ENCODE peak calls at places on chromosomes 4 and X, in ten cellular contexts. X, K, C, S, T, F, D, L, Y and W are unnamed samples.

GRCh38 chrX:50973199-50973598 is 62.7 kb downstream of the BMP15 start:
- DNase-seq in X (no peak), K (no peak), C (no peak), S (no peak), T (no peak), F (no peak), D (no peak), L (no peak), Y (no peak), W (no peak)

GRCh38 chr4:72984351-72984750 is 85.2 kb downstream of the COX18 start:
- DNase-seq in X (no peak), K (no peak), C (no peak), S (no peak), T (no peak), F (no peak), D (no peak), L (no peak), Y (no peak), W (no peak)

GRCh38 chr4:185307136-185307950 is 88.4 kb downstream of the LRP2BP start:
- DNase-seq in X (no peak), K (no peak), C (peak), S (peak), T (peak), F (no peak), D (no peak), L (no peak), Y (peak), W (no peak)

GRCh38 chr4:64713256-64713840 is 304.1 kb upstream of the TECRL start:
- DNase-seq in X (peak), K (no peak), C (peak), S (peak), T (peak), F (no peak), D (no peak), L (no peak), Y (no peak), W (peak)

GRCh38 chr4:6256141-6256540 is 13.5 kb upstream of the WFS1 start:
- DNase-seq in X (no peak), K (no peak), C (no peak), S (no peak), T (no peak), F (no peak), D (no peak), L (no peak), Y (no peak), W (no peak)

GRCh38 chr4:95059630-95060029 is 301.9 kb downstream of the BMPR1B start:
- DNase-seq in X (peak), K (no peak), C (no peak), S (no peak), T (no peak), F (no peak), D (no peak), L (no peak), Y (no peak), W (no peak)

GRCh38 chrX:9373789-9374188 is 91.1 kb upstream of the TBL1X start:
- DNase-seq in X (no peak), K (no peak), C (no peak), S (no peak), T (no peak), F (no peak), D (no peak), L (no peak), Y (no peak), W (no peak)

GRCh38 chrX:39309721-39310152 is 508.5 kb downstream of the MID1IP1 start:
- DNase-seq in X (peak), K (no peak), C (no peak), S (no peak), T (no peak), F (no peak), D (no peak), L (peak), Y (no peak), W (peak)

GRCh38 chr4:147325566-147325965 is 155.3 kb upstream of the EDNRA start:
- DNase-seq in X (no peak), K (peak), C (no peak), S (no peak), T (no peak), F (no peak), D (no peak), L (no peak), Y (no peak), W (no peak)

GRCh38 chr4:1974836-1975235 is 33.9 kb downstream of the NELFA start:
- DNase-seq in X (no peak), K (no peak), C (no peak), S (no peak), T (no peak), F (no peak), D (no peak), L (no peak), Y (no peak), W (no peak)

GRCh38 chr4:110586137-110586850 is 36.6 kb downstream of the PITX2 start:
- DNase-seq in X (peak), K (peak), C (peak), S (peak), T (peak), F (no peak), D (no peak), L (no peak), Y (no peak), W (peak)

GRCh38 chr4:100340534-100341364 is 150.5 kb upstream of the DDIT4L start:
- DNase-seq in X (peak), K (peak), C (peak), S (no peak), T (no peak), F (no peak), D (no peak), L (no peak), Y (no peak), W (no peak)

GRCh38 chrX:153884136-153885076 is 1.6 kb downstream of the L1CAM start:
- DNase-seq in X (no peak), K (no peak), C (peak), S (peak), T (no peak), F (no peak), D (no peak), L (no peak), Y (peak), W (no peak)

GRCh38 chr4:88054229-88054628 is 46.8 kb downstream of the PKD2 start:
- DNase-seq in X (no peak), K (no peak), C (no peak), S (no peak), T (no peak), F (no peak), D (no peak), L (no peak), Y (no peak), W (no peak)

GRCh38 chrX:645024-645376 is 14.4 kb downstream of the SHOX start:
- DNase-seq in X (no peak), K (no peak), C (no peak), S (no peak), T (no peak), F (no peak), D (peak), L (no peak), Y (no peak), W (no peak)

GRCh38 chr4:164779080-164779479 is 25.1 kb downstream of the SMIM31 start:
- DNase-seq in X (no peak), K (peak), C (no peak), S (no peak), T (no peak), F (no peak), D (no peak), L (no peak), Y (no peak), W (no peak)

GRCh38 chr4:3314706-3315260 is 22.0 kb downstream of the RGS12 start:
- DNase-seq in X (no peak), K (no peak), C (no peak), S (no peak), T (no peak), F (peak), D (no peak), L (no peak), Y (no peak), W (no peak)

GRCh38 chr4:184472540-184473264 is 1.6 kb downstream of the IRF2 start:
- DNase-seq in X (peak), K (no peak), C (peak), S (peak), T (peak), F (peak), D (peak), L (peak), Y (peak), W (peak)

GRCh38 chrX:24145340-24146186 is 4.0 kb upstream of the ZFX start:
- DNase-seq in X (no peak), K (no peak), C (peak), S (peak), T (no peak), F (no peak), D (no peak), L (no peak), Y (no peak), W (no peak)

GRCh38 chrX:100883654-100884053 is 9.5 kb upstream of the NOX1 start:
- DNase-seq in X (no peak), K (no peak), C (no peak), S (no peak), T (no peak), F (no peak), D (no peak), L (no peak), Y (no peak), W (no peak)

GRCh38 chr4:137530176-137530575 is 2.1 kb downstream of the PCDH18 start:
- DNase-seq in X (peak), K (no peak), C (no peak), S (no peak), T (no peak), F (no peak), D (no peak), L (no peak), Y (no peak), W (peak)

GRCh38 chr4:152328595-152328994 is 207.3 kb downstream of the FBXW7 start:
- DNase-seq in X (no peak), K (peak), C (peak), S (peak), T (no peak), F (no peak), D (no peak), L (no peak), Y (no peak), W (no peak)

GRCh38 chr4:74283614-74284013 is 24.7 kb upstream of the EPGN start:
- DNase-seq in X (peak), K (peak), C (peak), S (peak), T (no peak), F (no peak), D (no peak), L (no peak), Y (no peak), W (no peak)

GRCh38 chr4:40502220-40502619 is 127.4 kb downstream of the RBM47 start:
- DNase-seq in X (no peak), K (no peak), C (no peak), S (no peak), T (no peak), F (no peak), D (no peak), L (no peak), Y (no peak), W (peak)

GRCh38 chr4:39335566-39335965 is 30.6 kb downstream of the RFC1 start:
- DNase-seq in X (no peak), K (no peak), C (no peak), S (no peak), T (no peak), F (no peak), D (no peak), L (no peak), Y (no peak), W (peak)

GRCh38 chrX:26922278-26922677 is 540.9 kb downstream of the PPP4R3C start:
- DNase-seq in X (no peak), K (no peak), C (peak), S (peak), T (no peak), F (no peak), D (no peak), L (no peak), Y (no peak), W (no peak)

GRCh38 chr4:15955670-15956069 is 7.3 kb downstream of the FGFBP2 start:
- DNase-seq in X (peak), K (no peak), C (peak), S (peak), T (no peak), F (no peak), D (no peak), L (no peak), Y (no peak), W (no peak)

GRCh38 chrX:101337776-101338271 is 10.7 kb downstream of the TIMM8A start:
- DNase-seq in X (no peak), K (no peak), C (no peak), S (no peak), T (no peak), F (no peak), D (no peak), L (no peak), Y (no peak), W (no peak)

GRCh38 chr4:1347410-1347864 is 429 bp downstream of the UVSSA start:
- DNase-seq in X (peak), K (peak), C (peak), S (peak), T (peak), F (peak), D (peak), L (peak), Y (peak), W (peak)

GRCh38 chrX:39745782-39746181 is 352.0 kb downstream of the BCOR start:
- DNase-seq in X (no peak), K (no peak), C (no peak), S (no peak), T (no peak), F (no peak), D (no peak), L (no peak), Y (no peak), W (no peak)

GRCh38 chr4:169996379-169997245 is 29.6 kb downstream of the MFAP3L start:
- DNase-seq in X (no peak), K (no peak), C (no peak), S (peak), T (no peak), F (no peak), D (peak), L (no peak), Y (no peak), W (no peak)

GRCh38 chrX:137418086-137418485 is 147.8 kb upstream of the ZIC3 start:
- DNase-seq in X (no peak), K (no peak), C (no peak), S (peak), T (no peak), F (no peak), D (no peak), L (no peak), Y (no peak), W (no peak)

GRCh38 chr4:95505149-95505548 is 43.6 kb downstream of the UNC5C start:
- DNase-seq in X (peak), K (no peak), C (no peak), S (no peak), T (no peak), F (no peak), D (no peak), L (no peak), Y (no peak), W (no peak)

GRCh38 chrX:24899391-24899790 is 116.4 kb downstream of the ARX start:
- DNase-seq in X (no peak), K (no peak), C (no peak), S (no peak), T (no peak), F (no peak), D (no peak), L (no peak), Y (no peak), W (no peak)

GRCh38 chr4:7031526-7032449 is 11.4 kb upstream of the TADA2B start:
- DNase-seq in X (no peak), K (no peak), C (no peak), S (no peak), T (no peak), F (no peak), D (no peak), L (no peak), Y (no peak), W (peak)

GRCh38 chrX:103423955-103424640 is 47.8 kb downstream of the BEX3 start:
- DNase-seq in X (no peak), K (no peak), C (no peak), S (no peak), T (no peak), F (no peak), D (no peak), L (no peak), Y (no peak), W (no peak)

DNA sequence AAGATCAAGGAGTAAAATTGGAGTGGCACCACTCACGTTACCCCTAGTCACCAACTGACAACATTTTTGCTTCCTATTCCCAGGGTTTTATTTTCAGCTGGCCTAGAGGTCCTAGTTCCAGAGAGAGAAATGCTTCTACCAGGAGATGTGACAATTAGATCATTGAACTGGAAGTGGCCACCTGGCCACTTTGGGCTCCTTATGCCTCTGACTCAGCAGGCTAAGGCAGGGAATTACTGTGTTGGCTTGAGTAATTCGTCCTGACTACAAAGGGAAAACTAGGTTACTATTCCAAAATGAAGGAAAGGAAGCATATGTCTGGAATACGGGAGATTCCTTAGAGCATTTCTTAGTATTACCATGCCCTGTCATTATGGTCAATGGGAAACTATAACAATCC is 831.6 kb upstream of the NDST4 start:
- DNase-seq in X (no peak), K (no peak), C (no peak), S (no peak), T (no peak), F (no peak), D (no peak), L (no peak), Y (no peak), W (no peak)
- TF ChIP-seq CTCF in X (no peak), K (no peak), C (no peak), S (no peak), T (no peak), F (no peak), D (no peak), L (no peak), Y (no peak), W (no peak)

GRCh38 chr4:48445704-48446103 is 37.4 kb upstream of the SLC10A4 start:
- DNase-seq in X (peak), K (no peak), C (peak), S (peak), T (no peak), F (no peak), D (no peak), L (no peak), Y (no peak), W (no peak)
- TF ChIP-seq CTCF in X (peak), K (peak), C (peak), S (peak), T (peak), F (peak), D (peak), L (peak), Y (peak), W (peak)

DNA sequence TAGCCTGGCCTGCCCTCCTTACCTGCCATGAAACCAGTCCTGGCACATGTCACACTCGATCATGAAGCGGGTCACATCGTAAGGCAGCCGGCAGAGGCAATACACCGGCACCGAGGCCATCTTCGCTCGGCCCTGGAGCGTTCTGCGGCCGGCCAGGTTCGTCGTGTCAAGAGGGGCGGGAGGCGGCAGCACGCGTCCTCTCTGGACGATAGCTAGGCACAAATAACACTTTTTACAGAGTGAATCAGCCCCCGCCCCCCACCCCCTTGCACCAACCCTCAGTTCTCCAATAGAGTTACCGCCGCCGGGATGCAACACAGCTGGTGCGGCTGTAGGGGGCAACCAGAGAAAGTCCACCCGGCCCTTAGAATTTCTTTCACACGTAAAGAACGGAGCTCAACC is 1.7 kb downstream of the PHF8 start:
- DNase-seq in X (peak), K (peak), C (peak), S (peak), T (peak), F (peak), D (peak), L (peak), Y (peak), W (peak)
- TF ChIP-seq CTCF in X (peak), K (peak), C (peak), S (peak), T (peak), F (no peak), D (peak), L (peak), Y (peak), W (no peak)

GRCh38 chr4:4394644-4395043 is 7.7 kb downstream of the NSG1 start:
- DNase-seq in X (peak), K (no peak), C (peak), S (peak), T (no peak), F (no peak), D (no peak), L (no peak), Y (no peak), W (no peak)

GRCh38 chr4:4396628-4397440 is 9.9 kb downstream of the NSG1 start:
- DNase-seq in X (no peak), K (no peak), C (no peak), S (no peak), T (no peak), F (no peak), D (no peak), L (no peak), Y (no peak), W (no peak)

GRCh38 chr4:4398430-4398829 is 11.5 kb downstream of the NSG1 start:
- DNase-seq in X (no peak), K (no peak), C (no peak), S (no peak), T (no peak), F (no peak), D (no peak), L (no peak), Y (no peak), W (no peak)

GRCh38 chr4:4397441-4397819 is 10.5 kb downstream of the NSG1 start:
- DNase-seq in X (no peak), K (no peak), C (no peak), S (no peak), T (no peak), F (no peak), D (no peak), L (no peak), Y (no peak), W (no peak)

GRCh38 chr4:4395849-4396627 is 9.1 kb downstream of the NSG1 start:
- DNase-seq in X (peak), K (no peak), C (no peak), S (no peak), T (no peak), F (no peak), D (no peak), L (no peak), Y (peak), W (peak)
- TF ChIP-seq CTCF in X (peak), K (no peak), C (no peak), S (no peak), T (no peak), F (no peak), D (no peak), L (no peak), Y (peak), W (no peak)

GRCh38 chrX:150366951-150367545 is 3.9 kb downstream of the MAMLD1 start:
- DNase-seq in X (peak), K (no peak), C (no peak), S (peak), T (no peak), F (no peak), D (no peak), L (no peak), Y (no peak), W (no peak)

GRCh38 chrX:150365953-150366911 is 3.1 kb downstream of the MAMLD1 start:
- DNase-seq in X (peak), K (no peak), C (no peak), S (peak), T (no peak), F (peak), D (no peak), L (peak), Y (no peak), W (no peak)

GRCh38 chrX:150364347-150365050 is 1.4 kb downstream of the MAMLD1 start:
- DNase-seq in X (peak), K (no peak), C (no peak), S (peak), T (no peak), F (peak), D (no peak), L (peak), Y (no peak), W (peak)

GRCh38 chrX:150363561-150364346 is 637 bp downstream of the MAMLD1 start:
- DNase-seq in X (peak), K (no peak), C (no peak), S (peak), T (no peak), F (peak), D (no peak), L (peak), Y (no peak), W (peak)

DNA sequence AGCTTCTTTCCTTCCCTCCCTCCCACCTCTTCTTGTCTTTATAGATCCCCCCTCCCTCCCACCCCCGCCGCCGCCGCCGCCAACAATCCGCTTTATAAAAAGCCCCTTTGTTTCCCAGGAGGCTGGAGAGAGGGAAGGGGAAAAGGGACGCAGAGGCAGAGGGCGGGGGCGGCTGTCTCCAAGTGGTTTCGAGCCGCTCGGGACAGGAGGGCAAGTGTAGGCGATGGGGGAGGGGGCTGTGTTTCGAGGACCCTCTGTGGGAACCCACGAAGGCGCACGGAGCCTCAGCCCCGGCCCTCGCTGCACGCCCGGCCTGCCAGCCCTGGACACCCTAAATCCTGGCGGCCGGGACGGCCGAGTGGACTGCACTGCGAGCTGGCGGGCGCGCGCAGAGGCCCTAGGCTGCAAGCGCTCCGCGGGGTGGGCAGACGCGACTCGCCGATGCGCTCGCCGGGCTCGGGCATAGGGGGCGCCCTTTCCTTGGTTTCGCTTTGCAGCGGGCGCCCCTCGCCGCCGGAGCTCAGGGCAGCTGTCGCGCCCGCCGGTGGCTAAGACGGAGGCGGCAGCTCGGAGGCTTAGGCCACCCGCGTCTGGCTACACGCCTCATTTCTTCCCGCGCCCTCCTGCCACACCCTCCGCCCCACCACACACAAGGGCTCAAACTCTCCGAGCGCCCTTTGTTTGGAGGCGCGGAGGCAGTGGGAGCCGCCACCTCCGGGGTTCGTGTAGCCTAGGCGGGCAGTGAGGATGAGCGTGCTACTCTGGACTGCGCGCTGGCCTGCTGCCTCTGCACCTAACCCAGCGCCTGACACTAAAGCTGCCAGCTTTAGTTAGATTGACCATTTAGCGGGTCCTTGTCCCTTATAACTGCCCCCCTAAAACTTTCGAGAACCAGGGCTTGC is 2.2 kb downstream of the MAMLD1 start:
- DNase-seq in X (peak), K (no peak), C (no peak), S (peak), T (peak), F (peak), D (no peak), L (peak), Y (no peak), W (peak)
- TF ChIP-seq CTCF in X (peak), K (peak), C (peak), S (peak), T (peak), F (peak), D (peak), L (peak), Y (peak), W (peak)